ENCODE peak calls at places on chromosome 18, in five cellular contexts. One of them, this sample, is unnamed.

GRCh38 chr18:78913395-78913794 is 66.2 kb upstream of the SALL3 start:
- DNase-seq in A549: no peak
- DNase-seq in SIG-M5: no peak
- DNase-seq in pulmonary artery endothelial cell: no peak
- DNase-seq in PC-3: no peak
- DNase-seq in this sample: no peak

GRCh38 chr18:77486985-77487384 is 237.3 kb downstream of the GALR1 start:
- DNase-seq in A549: no peak
- DNase-seq in PC-3: no peak
- DNase-seq in SIG-M5: no peak
- DNase-seq in pulmonary artery endothelial cell: no peak
- DNase-seq in this sample: no peak

GRCh38 chr18:23519725-23520124 is 16.4 kb downstream of the RMC1 start:
- DNase-seq in A549: no peak
- DNase-seq in SIG-M5: no peak
- DNase-seq in PC-3: no peak
- DNase-seq in pulmonary artery endothelial cell: peak
- DNase-seq in this sample: no peak

GRCh38 chr18:67117804-67118203 is 398.7 kb downstream of the DSEL start:
- DNase-seq in SIG-M5: no peak
- DNase-seq in pulmonary artery endothelial cell: no peak
- DNase-seq in A549: no peak
- DNase-seq in PC-3: no peak
- DNase-seq in this sample: no peak

GRCh38 chr18:74278983-74279382 is 12.8 kb downstream of the CYB5A start:
- DNase-seq in SIG-M5: no peak
- DNase-seq in pulmonary artery endothelial cell: no peak
- DNase-seq in A549: no peak
- DNase-seq in PC-3: no peak
- DNase-seq in this sample: no peak

GRCh38 chr18:44895176-44895798 is 214.6 kb downstream of the SETBP1 start:
- DNase-seq in SIG-M5: no peak
- DNase-seq in pulmonary artery endothelial cell: peak
- DNase-seq in PC-3: peak
- DNase-seq in A549: peak
- DNase-seq in this sample: no peak

GRCh38 chr18:6994053-6994452 is 123.5 kb downstream of the LAMA1 start:
- DNase-seq in A549: no peak
- DNase-seq in SIG-M5: no peak
- DNase-seq in PC-3: no peak
- DNase-seq in pulmonary artery endothelial cell: no peak
- DNase-seq in this sample: no peak

GRCh38 chr18:32271649-32272324 is 81.9 kb downstream of the MEP1B start:
- DNase-seq in pulmonary artery endothelial cell: peak
- DNase-seq in PC-3: peak
- DNase-seq in SIG-M5: no peak
- DNase-seq in A549: peak
- DNase-seq in this sample: no peak

GRCh38 chr18:57813245-57813644 is 10.1 kb upstream of the ATP8B1 start:
- DNase-seq in SIG-M5: no peak
- DNase-seq in A549: peak
- DNase-seq in pulmonary artery endothelial cell: peak
- DNase-seq in PC-3: peak
- DNase-seq in this sample: no peak

GRCh38 chr18:7020995-7021777 is 96.4 kb downstream of the LAMA1 start:
- DNase-seq in A549: no peak
- DNase-seq in PC-3: no peak
- DNase-seq in pulmonary artery endothelial cell: no peak
- DNase-seq in SIG-M5: no peak
- DNase-seq in this sample: no peak

GRCh38 chr18:70454705-70455322 is 166.0 kb downstream of the SOCS6 start:
- DNase-seq in SIG-M5: no peak
- DNase-seq in A549: peak
- DNase-seq in pulmonary artery endothelial cell: peak
- DNase-seq in PC-3: peak
- DNase-seq in this sample: no peak

GRCh38 chr18:49756671-49757362 is 56.5 kb downstream of the ACAA2 start:
- DNase-seq in PC-3: no peak
- DNase-seq in SIG-M5: no peak
- DNase-seq in pulmonary artery endothelial cell: no peak
- DNase-seq in A549: no peak
- DNase-seq in this sample: no peak

GRCh38 chr18:44849361-44849760 is 168.7 kb downstream of the SETBP1 start:
- DNase-seq in PC-3: no peak
- DNase-seq in SIG-M5: no peak
- DNase-seq in A549: no peak
- DNase-seq in pulmonary artery endothelial cell: no peak
- DNase-seq in this sample: no peak

GRCh38 chr18:48913201-48913600 is 37.6 kb downstream of the SMAD7 start:
- DNase-seq in A549: no peak
- DNase-seq in SIG-M5: no peak
- DNase-seq in pulmonary artery endothelial cell: no peak
- DNase-seq in PC-3: peak
- DNase-seq in this sample: peak

GRCh38 chr18:2655954-2656236 is 369 bp downstream of the SMCHD1 start:
- DNase-seq in PC-3: no peak
- DNase-seq in SIG-M5: no peak
- DNase-seq in pulmonary artery endothelial cell: no peak
- DNase-seq in A549: peak
- DNase-seq in this sample: no peak

GRCh38 chr18:47968006-47968676 is 37.7 kb upstream of the SMAD2 start:
- DNase-seq in SIG-M5: no peak
- DNase-seq in PC-3: no peak
- DNase-seq in A549: peak
- DNase-seq in pulmonary artery endothelial cell: no peak
- DNase-seq in this sample: no peak

GRCh38 chr18:55360061-55360460 is 227.9 kb downstream of the TCF4 start:
- DNase-seq in SIG-M5: no peak
- DNase-seq in A549: no peak
- DNase-seq in PC-3: no peak
- DNase-seq in pulmonary artery endothelial cell: no peak
- DNase-seq in this sample: no peak

GRCh38 chr18:24196764-24197163 is 57.9 kb downstream of the CABYR start:
- DNase-seq in PC-3: no peak
- DNase-seq in SIG-M5: no peak
- DNase-seq in pulmonary artery endothelial cell: no peak
- DNase-seq in A549: no peak
- DNase-seq in this sample: no peak

GRCh38 chr18:41771971-41772370 is 183.1 kb upstream of the PIK3C3 start:
- DNase-seq in PC-3: no peak
- DNase-seq in pulmonary artery endothelial cell: no peak
- DNase-seq in A549: no peak
- DNase-seq in SIG-M5: no peak
- DNase-seq in this sample: no peak

GRCh38 chr18:59881728-59882685 is 17.8 kb upstream of the PMAIP1 start:
- DNase-seq in SIG-M5: peak
- DNase-seq in PC-3: peak
- DNase-seq in pulmonary artery endothelial cell: no peak
- DNase-seq in A549: peak
- DNase-seq in this sample: no peak

GRCh38 chr18:9712606-9713005 is 4.5 kb downstream of the RAB31 start:
- DNase-seq in pulmonary artery endothelial cell: no peak
- DNase-seq in SIG-M5: no peak
- DNase-seq in PC-3: no peak
- DNase-seq in A549: no peak
- DNase-seq in this sample: no peak

GRCh38 chr18:46756559-46757201 is at the start of gene ST8SIA5:
- DNase-seq in A549: no peak
- DNase-seq in SIG-M5: no peak
- DNase-seq in PC-3: no peak
- DNase-seq in pulmonary artery endothelial cell: no peak
- DNase-seq in this sample: no peak

GRCh38 chr18:62735387-62735786 is 20.0 kb downstream of the PHLPP1 start:
- DNase-seq in SIG-M5: no peak
- DNase-seq in A549: no peak
- DNase-seq in pulmonary artery endothelial cell: no peak
- DNase-seq in PC-3: no peak
- DNase-seq in this sample: no peak

GRCh38 chr18:25561923-25562322 is 210.0 kb upstream of the ZNF521 start:
- DNase-seq in PC-3: peak
- DNase-seq in pulmonary artery endothelial cell: no peak
- DNase-seq in A549: peak
- DNase-seq in SIG-M5: no peak
- DNase-seq in this sample: no peak

GRCh38 chr18:11808001-11808855 is 43.0 kb upstream of the CHMP1B start:
- DNase-seq in pulmonary artery endothelial cell: no peak
- DNase-seq in A549: peak
- DNase-seq in PC-3: peak
- DNase-seq in SIG-M5: no peak
- DNase-seq in this sample: no peak

GRCh38 chr18:56739731-56740130 is 88.6 kb downstream of the WDR7 start:
- DNase-seq in pulmonary artery endothelial cell: no peak
- DNase-seq in PC-3: no peak
- DNase-seq in SIG-M5: no peak
- DNase-seq in A549: no peak
- DNase-seq in this sample: no peak

This sample was measured in ascending aorta.